ENCODE peak calls at places on chromosomes 5 and 9, in five cellular contexts. One of them, this sample, is unnamed.

GRCh38 chr9:123998970-123999621 is 12.5 kb upstream of the LHX2 start:
- DNase-seq in K562: no peak
- DNase-seq in HepG2: no peak
- DNase-seq in GM12878: no peak
- DNase-seq in H1: no peak
- DNase-seq in this sample: peak; percentile 71

GRCh38 chr5:14781106-14781505 is 90.5 kb downstream of the ANKH start:
- DNase-seq in K562: no peak
- DNase-seq in HepG2: no peak
- DNase-seq in GM12878: no peak
- DNase-seq in H1: no peak
- DNase-seq in this sample: no peak

GRCh38 chr9:1978941-1979340 is 36.2 kb upstream of the SMARCA2 start:
- DNase-seq in K562: no peak
- DNase-seq in HepG2: peak; percentile 11
- DNase-seq in GM12878: no peak
- DNase-seq in H1: no peak
- DNase-seq in this sample: no peak

GRCh38 chr5:40796487-40796889 is 1.7 kb downstream of the PRKAA1 start:
- DNase-seq in K562: no peak
- DNase-seq in HepG2: no peak
- DNase-seq in GM12878: no peak
- DNase-seq in H1: no peak
- DNase-seq in this sample: no peak

GRCh38 chr5:58761418-58761817 is 178.5 kb downstream of the RAB3C start:
- DNase-seq in K562: no peak
- DNase-seq in HepG2: no peak
- DNase-seq in GM12878: no peak
- DNase-seq in H1: no peak
- DNase-seq in this sample: no peak

GRCh38 chr5:139043127-139043905 is 154.9 kb downstream of the SIL1 start:
- DNase-seq in K562: peak; percentile 5
- DNase-seq in HepG2: no peak
- DNase-seq in GM12878: no peak
- DNase-seq in H1: no peak
- DNase-seq in this sample: no peak

GRCh38 chr9:93829271-93830223 is 125.6 kb downstream of the BARX1 start:
- DNase-seq in K562: no peak
- DNase-seq in HepG2: no peak
- DNase-seq in GM12878: no peak
- DNase-seq in H1: no peak
- DNase-seq in this sample: no peak

GRCh38 chr9:134361843-134362414 is 35.7 kb downstream of the RXRA start:
- DNase-seq in K562: no peak
- DNase-seq in HepG2: no peak
- DNase-seq in GM12878: no peak
- DNase-seq in H1: no peak
- DNase-seq in this sample: no peak

GRCh38 chr5:99019812-99020697 is 91.2 kb upstream of the CHD1 start:
- DNase-seq in K562: peak; percentile 59
- DNase-seq in HepG2: peak; percentile 59
- DNase-seq in GM12878: no peak
- DNase-seq in H1: no peak
- DNase-seq in this sample: no peak

GRCh38 chr5:110371011-110371724 is 355.3 kb downstream of the TMEM232 start:
- DNase-seq in K562: no peak
- DNase-seq in HepG2: no peak
- DNase-seq in GM12878: peak; percentile 2
- DNase-seq in H1: no peak
- DNase-seq in this sample: no peak

GRCh38 chr9:112552229-112553050 is 65.8 kb downstream of the KIAA1958 start:
- DNase-seq in K562: no peak
- DNase-seq in HepG2: no peak
- DNase-seq in GM12878: no peak
- DNase-seq in H1: no peak
- DNase-seq in this sample: no peak
- H3K4me1 ChIP-seq in K562: peaks cover 8% of the 10 kb centered on the region
- H3K4me1 ChIP-seq in HepG2: peaks cover 23% of the 10 kb centered on the region
- H3K4me1 ChIP-seq in GM12878: no peaks in the 10 kb centered on the region
- H3K4me1 ChIP-seq in H1: peaks cover 27% of the 10 kb centered on the region
- H3K4me1 ChIP-seq in this sample: peaks cover 45% of the 10 kb centered on the region

DNA sequence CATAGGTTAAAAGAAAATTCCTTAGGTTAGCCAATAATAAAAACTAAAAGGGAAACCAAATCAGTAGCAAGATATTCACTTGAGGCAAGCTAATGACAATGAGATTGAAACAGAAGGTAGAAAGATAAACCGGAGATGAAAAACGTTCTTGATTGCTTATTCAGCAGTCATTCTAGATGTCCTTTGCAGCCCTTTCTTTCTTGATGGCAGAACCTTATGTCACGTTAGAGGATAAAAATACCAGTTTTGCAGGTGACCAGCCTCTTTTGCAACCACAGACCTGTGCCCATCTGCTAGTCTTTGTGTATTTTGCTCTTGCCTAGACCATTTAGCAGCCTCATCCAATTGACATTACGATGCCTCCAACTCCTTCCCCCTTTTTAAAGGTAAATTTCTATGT is 337.8 kb downstream of the DMAC1 start:
- DNase-seq in K562: no peak
- DNase-seq in HepG2: no peak
- DNase-seq in GM12878: no peak
- DNase-seq in H1: no peak
- DNase-seq in this sample: no peak
- TF ChIP-seq CREB1 in K562: no peak
- TF ChIP-seq CREB1 in HepG2: no peak
- TF ChIP-seq CREB1 in GM12878: no peak
- TF ChIP-seq CREB1 in H1: no peak
- TF ChIP-seq CREB1 in this sample: no peak

GRCh38 chr5:180811012-180811622 is 8.5 kb upstream of the MGAT1 start:
- DNase-seq in K562: no peak
- DNase-seq in HepG2: no peak
- DNase-seq in GM12878: no peak
- DNase-seq in H1: no peak
- DNase-seq in this sample: no peak
- H3K4me1 ChIP-seq in K562: peaks cover 61% of the 10 kb centered on the region
- H3K4me1 ChIP-seq in HepG2: peaks cover 48% of the 10 kb centered on the region
- H3K4me1 ChIP-seq in GM12878: peaks cover 38% of the 10 kb centered on the region
- H3K4me1 ChIP-seq in H1: peaks cover 3% of the 10 kb centered on the region
- H3K4me1 ChIP-seq in this sample: peaks cover 25% of the 10 kb centered on the region

GRCh38 chr9:114016629-114017423 is 61.3 kb downstream of the AMBP start:
- DNase-seq in K562: no peak
- DNase-seq in HepG2: no peak
- DNase-seq in GM12878: no peak
- DNase-seq in H1: no peak
- DNase-seq in this sample: no peak
- TF ChIP-seq CREB1 in K562: no peak
- TF ChIP-seq CREB1 in HepG2: no peak
- TF ChIP-seq CREB1 in GM12878: no peak
- TF ChIP-seq CREB1 in H1: no peak
- TF ChIP-seq CREB1 in this sample: no peak

GRCh38 chr9:113520109-113520642 is 56.6 kb downstream of the RGS3 start:
- DNase-seq in K562: no peak
- DNase-seq in HepG2: no peak
- DNase-seq in GM12878: peak; percentile 82
- DNase-seq in H1: no peak
- DNase-seq in this sample: no peak
- H3K4me1 ChIP-seq in K562: peaks cover 6% of the 10 kb centered on the region
- H3K4me1 ChIP-seq in HepG2: peaks cover 26% of the 10 kb centered on the region
- H3K4me1 ChIP-seq in GM12878: peaks cover 48% of the 10 kb centered on the region
- H3K4me1 ChIP-seq in H1: no peaks in the 10 kb centered on the region
- H3K4me1 ChIP-seq in this sample: no peaks in the 10 kb centered on the region

DNA sequence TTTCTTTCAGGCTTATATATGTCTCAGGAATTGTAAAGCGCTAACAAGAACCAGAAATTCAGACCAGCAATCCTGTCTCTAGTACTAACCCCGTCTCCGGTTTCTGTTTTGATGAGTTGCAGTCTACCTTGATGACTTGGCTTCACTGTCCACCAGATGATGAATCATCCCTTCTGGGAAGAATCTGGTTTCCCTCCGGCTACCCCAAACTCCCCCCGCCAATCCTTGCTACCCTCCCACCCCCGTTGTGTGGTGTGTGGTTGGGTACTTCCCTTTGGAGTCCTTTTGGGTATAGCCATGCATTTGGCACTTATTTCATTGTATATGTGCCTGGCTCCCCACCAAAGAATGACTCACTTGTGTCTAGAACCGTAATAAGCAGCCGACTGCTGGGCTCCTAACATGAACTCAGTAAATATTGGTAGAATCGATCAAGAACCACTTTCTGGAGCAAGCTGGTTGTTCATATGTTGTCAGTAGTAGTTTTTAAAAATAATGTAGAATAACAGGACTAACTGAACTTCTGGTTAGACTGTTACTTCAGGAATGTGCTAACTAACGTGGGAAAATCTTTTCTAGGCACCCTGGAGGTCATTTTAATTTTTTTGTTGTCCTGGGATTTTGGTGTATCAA is 8.3 kb upstream of the TGFBI start:
- DNase-seq in K562: peak; percentile 6
- DNase-seq in HepG2: peak; percentile 39
- DNase-seq in GM12878: no peak
- DNase-seq in H1: no peak
- DNase-seq in this sample: no peak
- TF ChIP-seq CREB1 in K562: no peak
- TF ChIP-seq CREB1 in HepG2: no peak
- TF ChIP-seq CREB1 in GM12878: no peak
- TF ChIP-seq CREB1 in H1: no peak
- TF ChIP-seq CREB1 in this sample: no peak

This sample was measured in GM23338.